ENCODE peak calls at places on chromosomes 7 and 10, in six cellular contexts. N is RCC 7860; G is NCI-H1105; X is central memory CD4-positive, alpha-beta T cell; J is LoVo; K is activated effector memory CD4-positive, alpha-beta T cell treated with anti-CD3 and anti-CD28 coated beads, Interleukin-2, amount 50 U/mL, for 16 hours. Y is an unnamed sample.

GRCh38 chr10:93074137-93074596 is 474 bp downstream of the CYP26A1 start:
- DNase-seq in N (no peak), G (no peak), X (no peak), J (peak), K (no peak), Y (no peak)

GRCh38 chr7:89994483-89994882 is 159.8 kb upstream of the STEAP1 start:
- DNase-seq in N (no peak), G (no peak), X (no peak), J (no peak), K (no peak), Y (no peak)

GRCh38 chr7:65983965-65984654 is 2.1 kb upstream of the GUSB start:
- DNase-seq in N (peak), G (no peak), X (no peak), J (peak), K (no peak), Y (no peak)

GRCh38 chr7:142303650-142304049 is 45.8 kb upstream of the PRSS58 start:
- DNase-seq in N (no peak), G (no peak), X (peak), J (no peak), K (no peak), Y (no peak)

GRCh38 chr7:151088856-151089699 is 2.8 kb downstream of the AGAP3 start:
- DNase-seq in N (peak), G (no peak), X (no peak), J (no peak), K (no peak), Y (peak)

GRCh38 chr7:149562602-149563001 is 65.0 kb upstream of the ZNF746 start:
- DNase-seq in N (no peak), G (no peak), X (no peak), J (no peak), K (no peak), Y (no peak)

GRCh38 chr7:20219446-20220292 is 2.5 kb upstream of the MACC1 start:
- DNase-seq in N (peak), G (no peak), X (no peak), J (peak), K (no peak), Y (peak)

GRCh38 chr10:86821600-86821999 is 65.2 kb downstream of the BMPR1A start:
- DNase-seq in N (no peak), G (no peak), X (no peak), J (no peak), K (no peak), Y (no peak)

GRCh38 chr10:95660283-95660682 is 3.8 kb upstream of the ALDH18A1 start:
- DNase-seq in N (peak), G (no peak), X (no peak), J (no peak), K (no peak), Y (no peak)

GRCh38 chr7:21318190-21318915 is 109.5 kb upstream of the SP4 start:
- DNase-seq in N (no peak), G (peak), X (no peak), J (no peak), K (no peak), Y (no peak)

GRCh38 chr7:99473315-99473596 is 566 bp downstream of the ZNF789 start:
- DNase-seq in N (peak), G (no peak), X (no peak), J (peak), K (no peak), Y (no peak)

GRCh38 chr10:86368987-86369386 is 2.4 kb upstream of the GRID1 start:
- DNase-seq in N (no peak), G (no peak), X (no peak), J (no peak), K (peak), Y (no peak)

GRCh38 chr7:106313456-106313891 is 28.7 kb upstream of the NAMPT start:
- DNase-seq in N (peak), G (no peak), X (no peak), J (peak), K (no peak), Y (no peak)

GRCh38 chr10:72692897-72693598 is 1.1 kb downstream of the MCU start:
- DNase-seq in N (no peak), G (no peak), X (peak), J (no peak), K (no peak), Y (no peak)

GRCh38 chr10:35731828-35732227 is 89.7 kb upstream of the FZD8 start:
- DNase-seq in N (no peak), G (no peak), X (no peak), J (no peak), K (no peak), Y (no peak)

GRCh38 chr7:70573202-70573810 is 558.6 kb upstream of the GALNT17 start:
- DNase-seq in N (no peak), G (no peak), X (no peak), J (no peak), K (no peak), Y (no peak)

GRCh38 chr10:123156091-123156490 is 1.9 kb downstream of the BUB3 start:
- DNase-seq in N (peak), G (no peak), X (no peak), J (no peak), K (no peak), Y (no peak)

GRCh38 chr10:88919041-88919440 is 33.5 kb downstream of the ACTA2 start:
- DNase-seq in N (no peak), G (no peak), X (no peak), J (no peak), K (no peak), Y (no peak)

GRCh38 chr10:51103818-51104217 is 29.5 kb downstream of the PRKG1 start:
- DNase-seq in N (no peak), G (no peak), X (no peak), J (no peak), K (no peak), Y (no peak)

GRCh38 chr7:120014920-120015465 is 258.0 kb upstream of the KCND2 start:
- DNase-seq in N (no peak), G (no peak), X (no peak), J (no peak), K (no peak), Y (no peak)

GRCh38 chr7:79377097-79377496 is 76.4 kb downstream of the MAGI2 start:
- DNase-seq in N (no peak), G (no peak), X (no peak), J (no peak), K (no peak), Y (no peak)

GRCh38 chr7:93442478-93443224 is 131.9 kb downstream of the CALCR start:
- DNase-seq in N (peak), G (peak), X (peak), J (peak), K (peak), Y (no peak)

Y was measured in uterus.